ENCODE peak calls at places on chromosome 7, in six cellular contexts. K is MM.1S; R is central memory CD4-positive, alpha-beta T cell; C is RCC 7860; X is left ventricle myocardium superior; T is fibroblast of mammary gland. Y is an unnamed sample.

GRCh38 chr7:92639213-92639896 is 49.2 kb upstream of the FAM133B start:
- DNase-seq in K (no peak), X (no peak), C (peak; percentile 98), T (no peak), R (no peak), Y (no peak)

GRCh38 chr7:158809596-158809995 is 19.7 kb downstream of the ESYT2 start:
- DNase-seq in C (no peak), T (no peak), R (no peak), K (no peak), X (no peak), Y (peak; percentile 42)

GRCh38 chr7:105132835-105133234 is 118.8 kb downstream of the KMT2E start:
- DNase-seq in T (no peak), X (no peak), K (no peak), C (no peak), R (no peak), Y (no peak)

GRCh38 chr7:156549636-156550035 is 90.9 kb upstream of the RNF32 start:
- DNase-seq in X (no peak), R (no peak), C (no peak), T (no peak), K (no peak), Y (no peak)

GRCh38 chr7:70419816-70420215 is 712.1 kb upstream of the GALNT17 start:
- DNase-seq in X (no peak), C (no peak), K (no peak), T (no peak), R (no peak), Y (no peak)

GRCh38 chr7:69912846-69913245 is 314.6 kb downstream of the AUTS2 start:
- DNase-seq in X (no peak), C (no peak), R (no peak), K (no peak), T (peak; percentile 15), Y (no peak)

GRCh38 chr7:116273918-116274301 is 63.6 kb downstream of the TES start:
- DNase-seq in C (peak; percentile 38), X (no peak), K (no peak), T (no peak), R (no peak), Y (no peak)

GRCh38 chr7:134549366-134549765 is 456 bp downstream of the AKR1B15 start:
- DNase-seq in T (no peak), X (no peak), R (no peak), K (no peak), C (no peak), Y (no peak)

GRCh38 chr7:474605-475424 is 44.8 kb downstream of the PDGFA start:
- DNase-seq in X (peak; percentile 13), T (no peak), K (no peak), C (no peak), R (no peak), Y (no peak)

GRCh38 chr7:46170792-46171191 is 249.7 kb upstream of the IGFBP3 start:
- DNase-seq in X (no peak), T (no peak), K (no peak), R (no peak), C (no peak), Y (no peak)

GRCh38 chr7:65475734-65476319 is 102.2 kb downstream of the ZNF92 start:
- DNase-seq in X (no peak), T (no peak), K (peak; percentile 95), C (no peak), R (peak; percentile 30), Y (peak; percentile 94)

GRCh38 chr7:2635810-2636701 is 4.3 kb downstream of the TTYH3 start:
- DNase-seq in X (peak; percentile 84), R (no peak), T (peak; percentile 73), K (no peak), C (peak; percentile 74), Y (no peak)

GRCh38 chr7:30308392-30308791 is 24.0 kb downstream of the ZNRF2 start:
- DNase-seq in X (no peak), T (no peak), R (no peak), C (peak; percentile 33), K (peak; percentile 43), Y (peak; percentile 51)

GRCh38 chr7:127667751-127668530 is 15.9 kb downstream of the SND1 start:
- DNase-seq in R (no peak), X (no peak), T (peak; percentile 61), K (no peak), C (peak; percentile 26), Y (no peak)

GRCh38 chr7:137977173-137977572 is 24.7 kb downstream of the CREB3L2 start:
- DNase-seq in X (no peak), C (peak; percentile 61), R (no peak), K (no peak), T (peak; percentile 74), Y (no peak)

GRCh38 chr7:26156454-26157365 is 4.7 kb downstream of the NFE2L3 start:
- DNase-seq in K (peak; percentile 91), X (no peak), R (peak; percentile 80), C (peak; percentile 95), T (peak; percentile 84), Y (peak; percentile 85)

GRCh38 chr7:158590181-158590530 is 2.5 kb upstream of the PTPRN2 start:
- DNase-seq in K (no peak), R (no peak), X (no peak), C (no peak), T (no peak), Y (no peak)

GRCh38 chr7:148711191-148712102 is 12.7 kb downstream of the CUL1 start:
- DNase-seq in T (no peak), C (no peak), R (no peak), K (peak; percentile 78), X (no peak), Y (peak; percentile 42)

GRCh38 chr7:4245866-4246470 is 436.1 kb upstream of the FOXK1 start:
- DNase-seq in T (no peak), C (no peak), K (no peak), R (no peak), X (no peak), Y (no peak)

GRCh38 chr7:152909683-152910544 is 150.4 kb downstream of the ACTR3B start:
- DNase-seq in R (no peak), T (no peak), X (no peak), K (no peak), C (no peak), Y (no peak)

GRCh38 chr7:37367010-37367409 is 81.7 kb downstream of the ELMO1 start:
- DNase-seq in R (no peak), X (no peak), K (no peak), T (no peak), C (no peak), Y (no peak)